ENCODE peak calls at places on chromosome 14, in ten cellular contexts. X is stimulated activated CD8-positive, alpha-beta memory T cell treated with anti-CD3 and anti-CD28 coated beads, Interleukin-15, amount 100 ng/mL, for 1 hour; J is right cardiac atrium; Y is cardiac fibroblast; O is sciatic nerve; T is prostate gland; F is tibial nerve; I is T-cell; N is dorsolateral prefrontal cortex; R is ELR. K is an unnamed sample.

GRCh38 chr14:100408350-100409015 is 85.3 kb downstream of the SLC25A47 start:
- DNase-seq in X (no peak), F (no peak), I (no peak), T (no peak), J (no peak), Y (peak; percentile 54), R (peak; percentile 96), O (no peak), N (no peak), K (no peak)

GRCh38 chr14:81458352-81458751 is 58.2 kb upstream of the STON2 start:
- DNase-seq in T (no peak), F (no peak), X (no peak), N (no peak), R (no peak), I (no peak), Y (no peak), O (no peak), J (no peak), K (no peak)

GRCh38 chr14:72892103-72892878 is 1.6 kb downstream of the DPF3 start:
- DNase-seq in F (no peak), J (peak; percentile 53), O (peak; percentile 60), Y (peak; percentile 48), N (peak; percentile 48), I (peak; percentile 36), R (peak; percentile 69), T (no peak), X (no peak), K (peak; percentile 26)

GRCh38 chr14:74064883-74065282 is 19.4 kb downstream of the ALDH6A1 start:
- DNase-seq in F (no peak), X (no peak), T (no peak), I (no peak), Y (peak; percentile 44), N (no peak), R (peak; percentile 63), J (no peak), O (no peak), K (no peak)

GRCh38 chr14:23695220-23695999 is 59.2 kb downstream of the DHRS2 start:
- DNase-seq in R (no peak), N (no peak), X (no peak), Y (peak; percentile 5), O (no peak), T (no peak), I (no peak), F (peak; percentile 15), J (peak; percentile 79), K (no peak)

GRCh38 chr14:63426838-63427237 is 108.1 kb upstream of the GPHB5 start:
- DNase-seq in R (no peak), X (no peak), J (no peak), Y (no peak), F (no peak), N (no peak), O (no peak), T (no peak), I (no peak), K (no peak)

GRCh38 chr14:41925409-41925808 is 318.7 kb downstream of the LRFN5 start:
- DNase-seq in N (no peak), Y (peak; percentile 8), J (no peak), O (no peak), R (peak; percentile 36), F (no peak), X (no peak), I (no peak), T (no peak), K (no peak)

GRCh38 chr14:51735851-51736250 is 84.1 kb downstream of the FRMD6 start:
- DNase-seq in X (no peak), T (no peak), I (no peak), O (no peak), R (no peak), Y (peak; percentile 8), F (no peak), J (no peak), N (no peak), K (no peak)

GRCh38 chr14:62431496-62431895 is 613.8 kb downstream of the KCNH5 start:
- DNase-seq in R (no peak), J (no peak), O (no peak), Y (no peak), N (no peak), F (no peak), I (no peak), X (no peak), T (no peak), K (no peak)

GRCh38 chr14:71728386-71728785 is 203.8 kb upstream of the RGS6 start:
- DNase-seq in J (no peak), Y (no peak), I (no peak), X (no peak), F (no peak), T (no peak), N (no peak), R (no peak), O (no peak), K (no peak)

GRCh38 chr14:93543766-93544165 is 113.0 kb downstream of the UNC79 start:
- DNase-seq in Y (peak; percentile 51), J (no peak), R (peak; percentile 58), I (no peak), O (no peak), F (no peak), X (no peak), T (no peak), N (no peak), K (no peak)

GRCh38 chr14:97706814-97707213 is 909.6 kb downstream of the VRK1 start:
- DNase-seq in T (no peak), R (no peak), X (no peak), J (no peak), I (no peak), Y (no peak), F (no peak), O (no peak), N (no peak), K (no peak)

GRCh38 chr14:69573205-69573840 is 1.3 kb downstream of the CCDC177 start:
- DNase-seq in I (no peak), T (no peak), N (no peak), F (no peak), Y (no peak), R (no peak), X (no peak), J (no peak), O (no peak), K (no peak)

GRCh38 chr14:23299558-23299957 is 3.1 kb downstream of the PPP1R3E start:
- DNase-seq in N (no peak), X (no peak), O (no peak), F (no peak), J (no peak), T (no peak), R (peak; percentile 68), I (no peak), Y (peak; percentile 71), K (no peak)

GRCh38 chr14:23114669-23115491 is 4.2 kb downstream of the CEBPE start:
- DNase-seq in I (no peak), T (no peak), F (no peak), R (peak; percentile 99), J (no peak), X (no peak), Y (peak; percentile 96), N (no peak), O (no peak), K (no peak)

GRCh38 chr14:26128931-26129674 is 468.7 kb downstream of the NOVA1 start:
- DNase-seq in F (no peak), Y (peak; percentile 65), R (no peak), J (no peak), O (no peak), X (no peak), I (no peak), N (no peak), T (no peak), K (no peak)

GRCh38 chr14:85234626-85235025 is 295.3 kb upstream of the FLRT2 start:
- DNase-seq in I (no peak), X (no peak), J (no peak), T (no peak), Y (no peak), N (no peak), O (no peak), F (no peak), R (peak; percentile 44), K (no peak)